ENCODE peak calls at places on chromosomes 7 and 10, in four cellular contexts. F is epithelial cell of esophagus, C is BJ, K is cardiac fibroblast. P is an unnamed sample.

GRCh38 chr7:142796501-142797341 is 26.0 kb downstream of the PRSS2 start:
- DNase-seq in F (no peak), C (no peak), K (no peak), P (no peak)

GRCh38 chr7:1742555-1743303 is 72.7 kb downstream of the ELFN1 start:
- DNase-seq in F (no peak), C (no peak), K (peak), P (no peak)

GRCh38 chr7:152760384-152761115 is 998 bp downstream of the ACTR3B start:
- DNase-seq in F (peak), C (no peak), K (peak), P (no peak)

GRCh38 chr10:86585037-86585725 is 63.6 kb upstream of the WAPL start:
- DNase-seq in F (peak), C (no peak), K (peak), P (no peak)

GRCh38 chr7:1815051-1815481 is 145.0 kb downstream of the ELFN1 start:
- DNase-seq in F (no peak), C (no peak), K (no peak), P (no peak)

GRCh38 chr7:47672966-47673365 is 91.1 kb upstream of the TNS3 start:
- DNase-seq in F (peak), C (no peak), K (peak), P (no peak)

GRCh38 chr7:65354263-65354662 is 19.4 kb upstream of the ZNF92 start:
- DNase-seq in F (no peak), C (no peak), K (no peak), P (no peak)

GRCh38 chr7:36129048-36129534 is 24.0 kb upstream of the EEPD1 start:
- DNase-seq in F (peak), C (no peak), K (peak), P (no peak)

GRCh38 chr7:92513167-92513902 is 15.0 kb downstream of the PEX1 start:
- DNase-seq in F (no peak), C (no peak), K (no peak), P (no peak)

GRCh38 chr10:15482168-15482567 is 111.1 kb upstream of the FAM171A1 start:
- DNase-seq in F (no peak), C (no peak), K (peak), P (no peak)

GRCh38 chr7:22083711-22084289 is 138.1 kb upstream of the CDCA7L start:
- DNase-seq in F (no peak), C (no peak), K (peak), P (no peak)

GRCh38 chr7:55180821-55181542 is 162.2 kb downstream of the EGFR start:
- DNase-seq in F (no peak), C (no peak), K (no peak), P (no peak)

GRCh38 chr7:127437772-127438330 is 45.3 kb upstream of the ZNF800 start:
- DNase-seq in F (peak), C (peak), K (peak), P (peak)

GRCh38 chr7:31192996-31193395 is 140.9 kb downstream of the ADCYAP1R1 start:
- DNase-seq in F (peak), C (no peak), K (peak), P (no peak)

GRCh38 chr7:815284-816216 is 16.7 kb upstream of the SUN1 start:
- DNase-seq in F (no peak), C (no peak), K (no peak), P (no peak)

GRCh38 chr7:17299477-17299991 is 1.1 kb downstream of the AHR start:
- DNase-seq in F (peak), C (no peak), K (peak), P (no peak)

GRCh38 chr10:131554821-131555220 is 243.3 kb upstream of the TCERG1L start:
- DNase-seq in F (no peak), C (no peak), K (no peak), P (no peak)

GRCh38 chr7:158386866-158387820 is 200.5 kb downstream of the PTPRN2 start:
- DNase-seq in F (no peak), C (no peak), K (no peak), P (no peak)

GRCh38 chr7:34320926-34321609 is 336.9 kb upstream of the NPSR1 start:
- DNase-seq in F (peak), C (peak), K (peak), P (peak)
- H3K4me3 ChIP-seq in F (no peak), C (peak), K (no peak), P (peak)

GRCh38 chr7:28142650-28143049 is 37.9 kb downstream of the JAZF1 start:
- DNase-seq in F (no peak), C (no peak), K (no peak), P (no peak)
- TF ChIP-seq CTCF in F (no peak), C (no peak), K (no peak), P (no peak)

GRCh38 chr7:6578114-6579084 is 1.1 kb downstream of the ZDHHC4 start:
- DNase-seq in F (peak), C (no peak), K (no peak), P (no peak)

GRCh38 chr7:6579446-6579845 is 2.2 kb downstream of the ZDHHC4 start:
- DNase-seq in F (no peak), C (no peak), K (peak), P (no peak)

GRCh38 chr7:6575246-6576023 is 1.8 kb upstream of the ZDHHC4 start:
- DNase-seq in F (no peak), C (no peak), K (no peak), P (no peak)

GRCh38 chr7:6576024-6576866 is 1.0 kb upstream of the ZDHHC4 start:
- DNase-seq in F (no peak), C (no peak), K (no peak), P (no peak)

DNA sequence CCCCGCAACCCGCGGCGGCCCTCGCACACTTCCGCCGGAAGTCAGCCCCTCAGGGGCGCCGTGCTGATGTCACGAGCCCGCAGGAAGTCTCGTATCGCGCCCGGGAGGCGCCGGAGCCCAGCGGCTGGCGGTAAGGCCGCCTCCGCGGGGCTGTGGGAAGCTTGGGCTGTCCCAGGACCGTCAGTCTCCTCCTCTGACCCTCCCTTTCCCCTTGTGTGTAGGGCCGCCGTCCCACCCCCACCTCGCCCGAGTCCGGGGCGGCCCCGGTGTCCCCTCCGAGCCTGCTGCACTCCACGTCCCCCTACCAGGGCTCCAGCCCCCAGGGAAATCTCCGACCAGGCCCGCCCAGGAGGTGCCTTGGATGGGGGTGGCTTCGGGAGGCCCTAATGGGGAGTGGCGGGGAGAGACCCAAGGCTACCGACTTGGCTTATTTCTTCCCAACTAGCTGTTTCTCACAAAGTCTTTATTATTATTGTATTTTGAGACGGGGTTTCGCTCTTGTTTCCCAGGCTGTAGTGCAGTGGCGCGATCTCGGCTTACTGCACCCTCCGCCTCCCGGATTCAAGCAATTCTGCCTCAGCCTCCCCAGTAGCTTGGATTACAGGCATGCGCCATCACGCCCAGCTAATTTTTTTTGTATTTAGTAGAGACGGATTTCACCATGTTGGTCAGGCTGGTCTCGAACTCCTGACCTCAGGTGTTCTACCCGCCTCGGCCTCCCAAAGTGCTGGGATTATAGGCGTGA is at the start of gene ZDHHC4:
- DNase-seq in F (peak), C (peak), K (peak), P (no peak)
- H3K4me3 ChIP-seq in F (peak), C (peak), K (peak), P (peak)

GRCh38 chr7:80781561-80781979 is 137.3 kb downstream of the SEMA3C start:
- DNase-seq in F (peak), C (peak), K (peak), P (peak)
- TF ChIP-seq CTCF in F (no peak), C (peak), K (peak), P (peak)

GRCh38 chr7:105387621-105388372 is 924 bp downstream of the SRPK2 start:
- DNase-seq in F (peak), C (no peak), K (peak), P (no peak)

GRCh38 chr7:105388373-105389089 is at the start of gene SRPK2:
- DNase-seq in F (peak), C (no peak), K (peak), P (no peak)

GRCh38 chr7:105389090-105389650 is 449 bp upstream of the SRPK2 start:
- DNase-seq in F (peak), C (no peak), K (peak), P (no peak)

GRCh38 chr7:105391429-105391828 is 2.7 kb upstream of the SRPK2 start:
- DNase-seq in F (no peak), C (no peak), K (no peak), P (no peak)

DNA sequence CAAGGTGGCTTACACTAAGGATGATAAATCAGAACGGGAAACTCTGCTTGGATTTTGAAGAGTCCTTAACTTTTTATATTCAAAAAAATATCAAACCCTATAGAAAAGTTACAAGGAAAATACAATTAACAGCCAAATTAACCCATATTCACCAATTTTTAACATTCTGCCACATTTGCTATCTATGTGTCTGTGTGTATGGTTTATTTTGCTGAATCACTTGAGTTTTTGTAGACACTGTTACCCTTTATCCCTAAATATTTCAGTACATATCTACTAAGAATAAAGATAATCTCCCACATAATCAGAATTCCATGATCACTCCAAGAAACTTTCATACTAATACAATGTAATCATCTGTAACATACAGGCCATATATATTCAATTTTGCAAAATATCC is 1.2 kb upstream of the SRPK2 start:
- DNase-seq in F (no peak), C (no peak), K (no peak), P (no peak)
- H3K4me3 ChIP-seq in F (no peak), C (no peak), K (no peak), P (no peak)

GRCh38 chr10:133336131-133337078 is at the start of gene CALY:
- DNase-seq in F (no peak), C (no peak), K (no peak), P (no peak)

GRCh38 chr10:133337079-133337725 is 506 bp upstream of the CALY start:
- DNase-seq in F (no peak), C (no peak), K (no peak), P (no peak)

GRCh38 chr10:133335238-133336122 is 1.2 kb downstream of the CALY start:
- DNase-seq in F (no peak), C (no peak), K (peak), P (no peak)

GRCh38 chr10:133332936-133333699 is 3.6 kb downstream of the CALY start:
- DNase-seq in F (no peak), C (no peak), K (no peak), P (no peak)

DNA sequence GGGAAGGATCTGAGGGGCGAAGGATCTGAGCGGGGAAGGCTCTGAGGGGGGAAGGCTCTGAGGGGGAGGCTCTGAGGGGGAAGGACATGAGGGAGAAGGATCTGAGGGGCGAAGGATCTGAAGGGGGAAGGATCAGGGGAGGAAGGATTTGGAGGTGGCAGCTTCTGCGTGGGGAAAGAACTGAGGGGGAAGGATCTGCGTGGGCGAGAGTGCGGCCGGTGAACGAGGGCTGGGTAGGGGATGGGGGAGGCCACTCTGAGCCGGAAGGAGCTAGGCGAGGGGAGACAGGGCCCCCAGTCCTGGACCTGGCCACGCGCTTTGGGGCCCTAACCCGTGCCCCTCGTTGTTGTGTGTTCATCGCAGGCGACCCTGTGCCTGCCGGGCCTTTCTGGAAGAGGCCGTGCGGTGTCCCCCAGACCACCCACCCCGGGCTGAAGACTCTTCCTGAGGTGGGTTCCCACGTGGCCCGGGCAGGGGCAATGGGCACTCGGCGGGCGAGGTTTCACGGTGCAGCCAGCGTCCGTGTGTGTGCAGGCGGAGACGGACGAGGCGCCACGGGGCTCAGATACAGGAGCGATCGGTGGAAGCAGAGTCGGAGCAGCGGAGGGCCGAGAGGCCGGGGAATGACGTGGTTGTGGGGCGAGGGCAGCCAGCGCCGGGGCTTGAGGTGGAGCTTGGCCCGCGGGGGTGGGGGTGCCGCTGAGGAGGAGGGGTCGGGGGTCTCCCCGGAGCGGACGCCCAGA is 2.0 kb downstream of the CALY start:
- DNase-seq in F (no peak), C (no peak), K (no peak), P (no peak)
- TF ChIP-seq CTCF in F (no peak), C (no peak), K (no peak), P (no peak)

P was measured in AG09309.